ENCODE peak calls at places on chromosomes 5 and 9, in nine cellular contexts. W is stomach, L is ovary, E is sigmoid colon, J is AG04450, Q is GM23338, F is adrenal gland, C is psoas muscle, H is heart right ventricle. R is an unnamed sample.

GRCh38 chr9:81559741-81560140 is 129.6 kb downstream of the TLE1 start:
- DNase-seq in C (no peak), W (no peak), H (no peak), F (peak), J (peak), Q (no peak), E (no peak), L (no peak), R (no peak)

GRCh38 chr9:92655896-92656536 is 13.9 kb downstream of the IPPK start:
- DNase-seq in C (no peak), F (no peak), L (peak), J (no peak), H (no peak), W (no peak), Q (no peak), E (no peak), R (no peak)

GRCh38 chr9:111113712-111114111 is 75.4 kb upstream of the LPAR1 start:
- DNase-seq in L (no peak), Q (no peak), E (no peak), H (no peak), C (no peak), F (no peak), W (no peak), J (no peak), R (no peak)

GRCh38 chr5:61348437-61348836 is 16.4 kb downstream of the ZSWIM6 start:
- DNase-seq in L (no peak), C (no peak), F (no peak), E (no peak), J (no peak), H (no peak), W (no peak), Q (no peak), R (no peak)

GRCh38 chr9:95516736-95517558 is at the start of gene PTCH1:
- DNase-seq in L (peak), W (peak), F (peak), E (peak), J (no peak), C (peak), Q (peak), H (no peak), R (peak)

GRCh38 chr5:129996896-129997295 is 92.6 kb downstream of the CHSY3 start:
- DNase-seq in H (no peak), E (no peak), F (no peak), J (no peak), L (no peak), W (no peak), Q (no peak), C (no peak), R (no peak)

GRCh38 chr5:172608773-172609172 is 32.3 kb upstream of the NEURL1B start:
- DNase-seq in W (no peak), Q (no peak), L (no peak), C (no peak), J (no peak), H (no peak), F (no peak), E (no peak), R (no peak)

GRCh38 chr5:96279796-96280542 is 153.1 kb downstream of the PCSK1 start:
- DNase-seq in E (no peak), W (no peak), J (no peak), H (no peak), Q (no peak), C (no peak), L (no peak), F (no peak), R (no peak)

GRCh38 chr5:151362970-151363369 is 15.6 kb upstream of the SLC36A2 start:
- DNase-seq in H (no peak), J (no peak), F (no peak), C (no peak), E (no peak), L (no peak), W (no peak), Q (no peak), R (no peak)

GRCh38 chr9:113484258-113484730 is 20.8 kb downstream of the RGS3 start:
- DNase-seq in C (peak), L (peak), W (peak), Q (no peak), E (peak), J (no peak), F (peak), H (peak), R (peak)

GRCh38 chr5:181233436-181234115 is 10.1 kb downstream of the RACK1 start:
- DNase-seq in H (no peak), J (no peak), C (no peak), E (no peak), Q (no peak), W (no peak), L (no peak), F (no peak), R (no peak)

GRCh38 chr9:37030591-37030939 is 3.5 kb downstream of the PAX5 start:
- DNase-seq in H (no peak), J (no peak), E (no peak), W (no peak), Q (peak), F (no peak), L (no peak), C (no peak), R (no peak)

GRCh38 chr9:35859310-35859994 is 10.7 kb downstream of the OR13J1 start:
- DNase-seq in L (no peak), J (no peak), W (peak), H (no peak), Q (no peak), E (peak), C (peak), F (peak), R (no peak)

GRCh38 chr5:37838933-37839341 is 904 bp downstream of the GDNF start:
- DNase-seq in L (peak), H (no peak), E (no peak), W (no peak), C (no peak), F (no peak), Q (peak), J (no peak), R (no peak)

GRCh38 chr5:140875085-140876065 is at the start of gene PCDHA12:
- DNase-seq in Q (peak), H (no peak), F (no peak), W (no peak), L (no peak), E (no peak), C (no peak), J (no peak), R (no peak)

GRCh38 chr9:129202613-129203555 is 24.8 kb upstream of the IER5L start:
- DNase-seq in W (peak), E (peak), F (peak), C (peak), Q (peak), J (peak), L (peak), H (peak), R (peak)

GRCh38 chr5:32790411-32790951 is 79.4 kb downstream of the NPR3 start:
- DNase-seq in H (no peak), W (no peak), L (no peak), J (no peak), E (no peak), F (no peak), C (no peak), Q (no peak), R (no peak)

GRCh38 chr5:76351577-76351976 is 51.5 kb upstream of the IQGAP2 start:
- DNase-seq in Q (no peak), E (no peak), C (no peak), L (no peak), F (no peak), J (no peak), W (no peak), H (no peak), R (no peak)

GRCh38 chr5:176181271-176181855 is 56.9 kb upstream of the SIMC1 start:
- DNase-seq in F (no peak), Q (no peak), C (no peak), J (no peak), L (no peak), E (no peak), W (no peak), H (no peak), R (no peak)

GRCh38 chr5:10649518-10650410 is 85.9 kb downstream of the ANKRD33B start:
- DNase-seq in C (peak), Q (peak), F (no peak), J (no peak), W (peak), H (no peak), L (no peak), E (peak), R (no peak)

GRCh38 chr5:96337048-96337781 is 95.8 kb downstream of the PCSK1 start:
- DNase-seq in F (no peak), C (no peak), J (no peak), W (no peak), E (no peak), H (no peak), Q (peak), L (no peak), R (no peak)

GRCh38 chr5:68285857-68286611 is 70.5 kb downstream of the PIK3R1 start:
- DNase-seq in C (no peak), Q (peak), J (no peak), F (no peak), W (no peak), H (no peak), L (no peak), E (no peak), R (no peak)

GRCh38 chr5:139137703-139138102 is 60.5 kb downstream of the SIL1 start:
- DNase-seq in C (peak), W (peak), E (no peak), Q (peak), F (peak), J (no peak), H (no peak), L (no peak), R (no peak)

GRCh38 chr5:112636288-112636731 is 101.4 kb upstream of the APC start:
- DNase-seq in E (no peak), H (no peak), J (no peak), F (no peak), L (no peak), C (no peak), Q (no peak), W (no peak), R (no peak)

GRCh38 chr5:178372091-178372695 is 139.6 kb upstream of the PHYKPL start:
- DNase-seq in F (no peak), C (peak), H (no peak), Q (no peak), W (no peak), J (no peak), L (peak), E (no peak), R (no peak)

GRCh38 chr5:180591249-180591887 is at the start of gene SCGB3A1:
- DNase-seq in J (no peak), H (no peak), F (no peak), W (no peak), L (no peak), C (no peak), Q (peak), E (peak), R (peak)

GRCh38 chr9:137441935-137442321 is 771 bp upstream of the ENTPD8 start:
- DNase-seq in Q (no peak), F (no peak), L (no peak), E (no peak), H (no peak), W (no peak), J (no peak), C (no peak), R (no peak)

DNA sequence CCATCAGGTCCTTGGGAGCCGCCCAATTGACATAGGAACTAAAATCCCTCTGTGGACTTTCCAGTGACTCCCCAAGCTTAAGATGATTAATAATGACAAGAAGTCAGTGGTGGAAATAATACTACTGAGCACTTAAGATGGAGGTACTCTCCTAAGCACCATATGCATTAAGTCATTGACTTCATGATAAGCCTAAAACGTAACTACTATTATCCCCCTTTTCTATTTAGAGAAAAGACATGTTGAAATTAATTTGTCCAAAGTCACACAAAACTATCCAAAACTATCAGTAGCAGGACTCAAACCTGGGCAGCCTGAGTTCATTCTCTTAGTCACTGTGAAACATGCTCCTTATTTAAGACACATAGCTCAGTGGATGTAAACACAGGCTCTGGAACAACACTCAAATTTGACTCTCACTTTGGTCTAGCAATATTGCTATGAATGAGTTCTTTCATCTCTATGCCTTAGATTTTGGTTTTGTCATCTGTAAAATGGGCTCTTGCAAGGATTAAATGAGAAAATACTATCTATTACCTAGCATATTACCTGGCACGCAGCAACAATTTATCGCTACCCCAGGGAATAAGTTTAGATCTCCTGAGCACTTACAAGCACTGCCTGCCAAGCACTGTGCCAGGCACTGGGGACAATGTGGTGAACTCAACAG is 9.5 kb downstream of the SPRY4 start:
- DNase-seq in Q (no peak), E (no peak), W (no peak), J (no peak), L (no peak), H (no peak), C (no peak), F (no peak), R (no peak)
- H3K27ac ChIP-seq in Q (peak), E (peak), W (no peak), J (no peak), L (no peak), H (peak), C (no peak), F (no peak), R (peak)

GRCh38 chr9:132207839-132208615 is 46.2 kb downstream of the NTNG2 start:
- DNase-seq in E (no peak), W (no peak), F (no peak), H (no peak), J (no peak), C (no peak), Q (peak), L (no peak), R (no peak)
- TF ChIP-seq CTCF in E (no peak), W (no peak), F (no peak), H (no peak), J (no peak), C (no peak), Q (no peak), L (no peak), R (no peak)

DNA sequence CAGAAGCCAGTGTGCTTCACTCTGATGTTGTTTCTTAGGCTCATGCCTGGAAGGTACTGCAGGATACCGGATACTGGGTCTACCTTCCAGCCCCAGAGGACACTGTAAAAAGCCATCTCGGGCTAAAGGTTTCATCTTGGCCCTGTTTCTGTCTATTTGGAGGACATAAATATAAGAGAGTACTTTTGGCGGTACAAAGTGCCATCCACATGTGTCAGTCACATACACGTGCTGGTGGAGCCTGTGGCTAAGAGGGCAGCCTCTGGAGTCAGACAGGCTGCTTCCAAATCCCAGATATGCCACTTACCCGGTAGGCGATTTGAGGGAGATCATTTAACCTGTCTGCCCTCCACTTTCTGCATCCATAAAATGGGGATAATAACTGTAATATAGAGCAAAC is 160.4 kb downstream of the NR3C1 start:
- DNase-seq in W (no peak), Q (no peak), E (no peak), L (no peak), C (no peak), F (no peak), H (no peak), J (no peak), R (no peak)
- H3K4me3 ChIP-seq in W (no peak), Q (no peak), E (no peak), L (no peak), C (no peak), F (no peak), H (no peak), J (no peak), R (no peak)

GRCh38 chr9:94148419-94148818 is 64.2 kb downstream of the PTPDC1 start:
- DNase-seq in E (no peak), J (no peak), H (no peak), W (no peak), L (no peak), F (no peak), C (no peak), Q (no peak), R (no peak)

GRCh38 chr9:94150279-94150828 is 66.1 kb downstream of the PTPDC1 start:
- DNase-seq in E (no peak), Q (no peak), C (no peak), J (no peak), H (no peak), W (no peak), F (no peak), L (no peak), R (no peak)

GRCh38 chr9:94150890-94151660 is 66.8 kb downstream of the PTPDC1 start:
- DNase-seq in Q (no peak), H (no peak), C (no peak), L (no peak), F (no peak), E (no peak), W (no peak), J (no peak), R (no peak)

GRCh38 chr9:94147776-94148175 is 63.5 kb downstream of the PTPDC1 start:
- DNase-seq in W (no peak), E (no peak), J (no peak), H (no peak), Q (no peak), C (no peak), F (no peak), L (no peak), R (no peak)

GRCh38 chr9:94149696-94150095 is 65.4 kb downstream of the PTPDC1 start:
- DNase-seq in H (no peak), Q (no peak), J (no peak), F (no peak), L (no peak), E (no peak), W (no peak), C (no peak), R (no peak)
- H3K27ac ChIP-seq in H (no peak), Q (no peak), J (no peak), F (no peak), L (no peak), E (no peak), W (no peak), C (no peak), R (no peak)

GRCh38 chr9:109246533-109246932 is 74.3 kb downstream of the EPB41L4B start:
- DNase-seq in L (no peak), H (no peak), F (no peak), J (no peak), Q (no peak), W (no peak), E (no peak), C (no peak), R (no peak)

GRCh38 chr9:109250311-109250741 is 70.5 kb downstream of the EPB41L4B start:
- DNase-seq in L (no peak), J (no peak), F (no peak), Q (no peak), H (no peak), W (no peak), E (no peak), C (no peak), R (no peak)

GRCh38 chr9:109247228-109247627 is 73.6 kb downstream of the EPB41L4B start:
- DNase-seq in J (no peak), H (no peak), C (no peak), Q (no peak), L (no peak), F (no peak), E (no peak), W (no peak), R (no peak)

GRCh38 chr9:109249615-109250014 is 71.2 kb downstream of the EPB41L4B start:
- DNase-seq in Q (peak), H (no peak), F (no peak), L (no peak), E (no peak), W (no peak), J (no peak), C (no peak), R (no peak)

DNA sequence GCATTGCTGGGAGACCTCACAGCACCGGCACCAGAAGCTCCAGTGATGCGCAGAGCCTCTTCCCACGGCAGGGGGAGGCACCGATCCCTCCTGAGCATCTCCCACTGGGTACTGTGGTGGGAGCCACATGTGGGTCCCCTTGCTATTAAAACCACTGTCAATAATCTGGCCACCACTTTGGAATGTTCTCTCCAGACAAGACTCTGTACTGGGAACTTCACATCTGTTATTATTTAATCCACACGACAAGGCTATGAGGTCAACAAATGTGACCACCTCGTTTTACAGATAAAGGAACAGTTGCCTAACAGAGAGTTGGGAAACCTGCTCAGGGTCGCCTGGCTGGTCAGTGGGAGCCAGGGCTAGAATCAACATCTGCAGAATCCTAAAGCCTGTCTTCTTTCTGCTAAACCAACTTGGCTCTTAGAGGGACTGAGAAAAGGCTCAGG is 72.7 kb downstream of the EPB41L4B start:
- DNase-seq in F (peak), C (no peak), J (no peak), H (no peak), W (no peak), E (no peak), Q (no peak), L (no peak), R (no peak)
- TF ChIP-seq CTCF in F (no peak), C (no peak), J (no peak), H (no peak), W (no peak), E (no peak), Q (peak), L (no peak), R (no peak)

DNA sequence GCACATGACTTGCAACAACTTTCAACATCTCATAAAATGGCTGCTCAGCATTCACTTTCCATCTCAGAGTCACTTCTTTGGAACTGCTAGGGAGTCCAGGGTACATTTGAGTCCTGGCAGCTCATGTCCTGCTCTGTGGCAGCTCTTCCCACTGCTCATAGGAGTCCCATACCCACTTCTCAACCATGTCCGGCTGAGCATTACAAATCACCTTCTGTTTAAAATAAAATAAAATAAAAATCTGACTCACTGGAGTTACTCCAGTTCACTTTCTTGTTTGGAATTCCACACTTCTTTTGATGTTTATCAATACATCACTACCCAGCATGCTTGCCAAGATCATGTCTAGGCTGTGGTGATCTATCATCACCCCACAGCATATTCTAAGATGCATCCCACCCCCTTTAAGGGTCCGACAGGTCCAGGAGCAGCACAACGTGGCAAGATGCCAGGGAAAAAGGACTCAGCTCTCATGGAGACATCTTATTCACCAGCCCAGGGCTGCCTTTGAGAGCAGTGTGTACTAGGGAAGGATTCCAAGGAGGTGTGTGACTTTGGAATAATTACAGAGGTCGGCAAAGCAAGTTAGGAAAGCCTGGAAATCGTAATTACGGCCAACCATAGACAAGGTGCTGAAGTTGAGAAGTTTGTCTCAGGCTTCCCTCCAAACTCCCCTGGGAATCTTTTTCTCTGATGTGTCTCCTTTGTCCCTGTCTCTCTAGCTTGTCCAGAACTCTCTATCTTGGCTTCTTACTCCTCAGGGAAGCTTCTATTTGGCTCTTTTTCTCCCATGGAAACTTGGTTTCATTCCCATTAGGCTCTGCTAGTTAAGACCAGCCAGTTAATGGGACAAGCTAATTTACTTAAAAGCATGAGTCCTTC is 111.4 kb upstream of the SLC1A3 start:
- DNase-seq in H (no peak), F (peak), L (no peak), C (no peak), Q (no peak), E (peak), W (no peak), J (no peak), R (no peak)
- H3K4me3 ChIP-seq in H (no peak), F (no peak), L (no peak), C (no peak), Q (no peak), E (no peak), W (no peak), J (no peak), R (no peak)